ENCODE peak calls at places on chromosomes 6 and 20, in ten cellular contexts. Y is HCT116, G is gastrocnemius medialis, X is IMR-90, O is transverse colon, L is thyroid gland, B is heart left ventricle, R is H54, Z is sigmoid colon, D is tibial nerve. T is an unnamed sample.

GRCh38 chr20:57385940-57386339 is 5.3 kb upstream of the RBM38 start:
- DNase-seq in Y (no peak), G (no peak), X (no peak), O (no peak), L (no peak), B (no peak), R (no peak), Z (no peak), D (no peak), T (no peak)

GRCh38 chr6:115765966-115766365 is 294.7 kb downstream of the FRK start:
- DNase-seq in Y (no peak), G (no peak), X (no peak), O (no peak), L (no peak), B (no peak), R (no peak), Z (no peak), D (no peak), T (no peak)

GRCh38 chr6:111628117-111628866 is 22.6 kb upstream of the TRAF3IP2 start:
- DNase-seq in Y (no peak), G (no peak), X (no peak), O (no peak), L (no peak), B (no peak), R (no peak), Z (no peak), D (no peak), T (no peak)

GRCh38 chr6:168342626-168343025 is 23.0 kb upstream of the DACT2 start:
- DNase-seq in Y (no peak), G (no peak), X (no peak), O (peak), L (no peak), B (no peak), R (no peak), Z (no peak), D (no peak), T (no peak)

GRCh38 chr6:16158943-16159557 is 30.2 kb downstream of the MYLIP start:
- DNase-seq in Y (no peak), G (no peak), X (no peak), O (no peak), L (peak), B (no peak), R (no peak), Z (no peak), D (no peak), T (no peak)

GRCh38 chr6:75418233-75418632 is 75.4 kb downstream of the FILIP1 start:
- DNase-seq in Y (no peak), G (no peak), X (no peak), O (no peak), L (no peak), B (no peak), R (no peak), Z (no peak), D (no peak), T (peak)

GRCh38 chr20:33211817-33212424 is 5.2 kb upstream of the BPIFA3 start:
- DNase-seq in Y (peak), G (no peak), X (peak), O (peak), L (peak), B (no peak), R (peak), Z (no peak), D (no peak), T (peak)

GRCh38 chr6:169487579-169488205 is 214.1 kb downstream of the WDR27 start:
- DNase-seq in Y (no peak), G (no peak), X (peak), O (no peak), L (no peak), B (no peak), R (no peak), Z (no peak), D (no peak), T (no peak)

GRCh38 chr20:59395729-59396128 is 95.3 kb downstream of the EDN3 start:
- DNase-seq in Y (no peak), G (no peak), X (no peak), O (no peak), L (no peak), B (no peak), R (no peak), Z (no peak), D (no peak), T (no peak)

GRCh38 chr6:5471044-5471443 is 209.7 kb downstream of the FARS2 start:
- DNase-seq in Y (peak), G (no peak), X (peak), O (peak), L (peak), B (peak), R (peak), Z (no peak), D (peak), T (peak)

GRCh38 chr6:83518946-83519489 is 6.7 kb downstream of the PRSS35 start:
- DNase-seq in Y (no peak), G (no peak), X (peak), O (no peak), L (no peak), B (no peak), R (no peak), Z (no peak), D (no peak), T (no peak)

GRCh38 chr20:2692036-2692885 is at the start of gene EBF4:
- DNase-seq in Y (no peak), G (no peak), X (no peak), O (peak), L (peak), B (peak), R (no peak), Z (peak), D (no peak), T (peak)

GRCh38 chr6:25942561-25943147 is 12.2 kb upstream of the SLC17A2 start:
- DNase-seq in Y (peak), G (no peak), X (peak), O (no peak), L (no peak), B (no peak), R (no peak), Z (no peak), D (no peak), T (peak)

GRCh38 chr6:47655719-47656595 is 42.4 kb upstream of the ADGRF4 start:
- DNase-seq in Y (peak), G (no peak), X (no peak), O (peak), L (no peak), B (peak), R (peak), Z (no peak), D (no peak), T (peak)

GRCh38 chr6:169014681-169015080 is 239.0 kb downstream of the THBS2 start:
- DNase-seq in Y (no peak), G (no peak), X (no peak), O (no peak), L (no peak), B (no peak), R (no peak), Z (no peak), D (no peak), T (no peak)

GRCh38 chr6:105459049-105459448 is 56.2 kb upstream of the PREP start:
- DNase-seq in Y (no peak), G (no peak), X (no peak), O (no peak), L (no peak), B (no peak), R (no peak), Z (no peak), D (no peak), T (no peak)

GRCh38 chr6:113875470-113875869 is 18.3 kb downstream of the MARCKS start:
- DNase-seq in Y (no peak), G (no peak), X (peak), O (no peak), L (no peak), B (no peak), R (no peak), Z (no peak), D (no peak), T (no peak)

GRCh38 chr6:26536571-26537159 is 1.5 kb upstream of the HMGN4 start:
- DNase-seq in Y (no peak), G (no peak), X (peak), O (peak), L (peak), B (no peak), R (no peak), Z (peak), D (no peak), T (peak)

GRCh38 chr20:50112512-50113419 is at the start of gene UBE2V1:
- DNase-seq in Y (peak), G (peak), X (peak), O (peak), L (peak), B (peak), R (peak), Z (peak), D (peak), T (peak)
- TF ChIP-seq POLR2A in Y (peak), G (peak), X (peak), O (peak), L (peak), B (peak), R (peak), Z (peak), D (peak), T (peak)

DNA sequence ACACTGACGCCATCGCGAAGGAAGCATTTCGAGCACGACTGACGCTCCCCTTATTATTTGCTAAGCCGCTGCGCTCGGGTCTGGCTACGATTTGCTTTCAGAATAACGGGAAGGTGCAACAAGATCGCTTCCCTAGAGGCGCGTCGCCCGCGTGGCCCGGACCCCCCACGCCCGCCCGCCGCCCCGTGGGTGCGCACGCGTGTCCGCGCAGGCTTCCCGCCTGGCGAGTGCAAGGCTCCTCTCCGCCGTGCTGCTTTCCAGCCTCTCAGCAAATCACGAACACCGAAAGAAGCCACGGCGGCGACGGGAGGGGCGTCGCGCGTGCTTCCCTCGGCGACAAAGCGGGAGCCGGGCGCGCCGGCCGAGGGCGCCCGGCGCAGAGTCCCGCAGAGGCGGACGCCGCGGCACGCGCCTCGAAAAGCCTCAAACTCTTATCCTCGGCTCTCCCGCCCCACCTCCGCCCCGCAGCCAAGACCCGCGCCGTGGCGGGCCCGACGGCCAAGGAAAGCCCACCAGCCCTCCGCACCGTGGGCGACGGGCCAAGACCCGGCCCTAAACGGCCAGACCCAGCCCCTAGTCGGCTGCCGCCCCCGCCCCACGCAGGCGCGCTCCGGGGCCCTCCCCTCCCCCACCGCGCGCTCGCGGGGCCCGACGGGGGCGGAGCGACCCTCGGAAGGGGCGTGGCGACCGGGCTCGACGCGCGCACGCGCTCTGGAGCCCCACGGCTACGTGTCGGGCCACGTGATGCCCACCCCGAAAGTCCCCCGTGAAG is 987 bp upstream of the QKI start:
- DNase-seq in Y (peak), G (peak), X (peak), O (peak), L (peak), B (peak), R (no peak), Z (peak), D (peak), T (peak)
- TF ChIP-seq POLR2A in Y (no peak), G (peak), X (no peak), O (peak), L (peak), B (peak), R (peak), Z (no peak), D (peak), T (no peak)

GRCh38 chr20:63628246-63628975 is 1.5 kb upstream of the GMEB2 start:
- DNase-seq in Y (peak), G (no peak), X (peak), O (peak), L (peak), B (peak), R (no peak), Z (peak), D (no peak), T (peak)
- TF ChIP-seq POLR2A in Y (peak), G (no peak), X (no peak), O (peak), L (peak), B (no peak), R (peak), Z (no peak), D (no peak), T (peak)

DNA sequence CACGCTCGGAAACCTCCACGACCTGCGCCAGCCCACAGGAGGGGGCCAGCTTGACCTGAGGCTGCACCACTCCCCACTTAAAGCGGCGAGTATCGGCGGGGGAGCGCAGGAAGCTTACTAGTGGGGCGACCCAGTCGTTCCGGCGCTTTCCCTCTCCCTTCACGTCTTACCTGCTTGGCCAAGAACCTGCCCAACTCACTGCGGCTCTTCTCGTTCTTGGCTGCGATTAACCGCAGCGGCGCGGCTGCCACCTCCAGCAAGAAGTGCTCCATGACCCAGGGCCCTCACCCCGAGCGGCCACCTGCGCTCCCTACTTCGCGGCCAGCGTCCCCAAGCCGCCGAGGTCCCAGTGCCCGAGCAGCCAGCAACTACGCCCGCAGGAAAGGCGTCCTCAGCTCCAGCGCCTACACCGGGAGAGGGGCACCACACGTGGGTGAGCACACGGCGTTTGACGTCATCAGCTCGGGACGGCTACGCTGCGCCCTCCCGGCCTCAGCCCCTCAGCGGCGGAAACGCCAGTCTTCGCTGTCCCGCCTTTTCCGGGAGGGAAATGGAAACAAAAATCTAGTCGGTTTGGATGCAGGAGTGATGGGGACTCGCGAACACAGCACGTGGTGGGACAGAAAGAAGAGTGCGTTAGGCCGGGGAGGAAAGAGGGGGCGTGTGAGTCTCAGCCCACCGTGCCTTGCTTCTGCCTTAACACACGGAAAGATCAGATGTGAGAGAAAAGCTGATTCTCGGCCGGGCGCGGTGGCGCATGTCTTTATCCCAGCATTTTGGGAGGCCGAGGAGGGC is at the start of gene MDN1:
- DNase-seq in Y (peak), G (peak), X (peak), O (peak), L (peak), B (peak), R (peak), Z (peak), D (peak), T (peak)
- TF ChIP-seq POLR2A in Y (peak), G (peak), X (peak), O (peak), L (peak), B (peak), R (peak), Z (no peak), D (peak), T (peak)

GRCh38 chr6:136289579-136290405 is at the start of gene BCLAF1:
- DNase-seq in Y (peak), G (peak), X (peak), O (peak), L (peak), B (peak), R (peak), Z (peak), D (peak), T (peak)
- TF ChIP-seq POLR2A in Y (peak), G (peak), X (peak), O (peak), L (peak), B (peak), R (peak), Z (peak), D (peak), T (peak)

GRCh38 chr20:62652051-62652893 is 10.0 kb downstream of the SLCO4A1 start:
- DNase-seq in Y (peak), G (peak), X (peak), O (peak), L (peak), B (peak), R (peak), Z (peak), D (peak), T (peak)
- TF ChIP-seq POLR2A in Y (no peak), G (peak), X (peak), O (peak), L (peak), B (peak), R (peak), Z (peak), D (peak), T (no peak)

GRCh38 chr6:42845327-42845694 is 34.1 kb upstream of the RPL7L1 start:
- DNase-seq in Y (no peak), G (no peak), X (no peak), O (peak), L (no peak), B (no peak), R (no peak), Z (no peak), D (no peak), T (no peak)
- TF ChIP-seq POLR2A in Y (no peak), G (no peak), X (no peak), O (no peak), L (no peak), B (no peak), R (no peak), Z (no peak), D (no peak), T (no peak)

GRCh38 chr6:29892696-29893095 is 49.6 kb upstream of the HLA-A start:
- DNase-seq in Y (no peak), G (no peak), X (no peak), O (no peak), L (no peak), B (no peak), R (no peak), Z (no peak), D (no peak), T (no peak)

GRCh38 chr6:29887330-29887818 is 55.0 kb upstream of the HLA-A start:
- DNase-seq in Y (peak), G (no peak), X (peak), O (peak), L (peak), B (peak), R (no peak), Z (peak), D (peak), T (no peak)

GRCh38 chr6:29884261-29884660 is 56.6 kb downstream of the HLA-G start:
- DNase-seq in Y (no peak), G (no peak), X (no peak), O (no peak), L (no peak), B (no peak), R (no peak), Z (no peak), D (no peak), T (no peak)

GRCh38 chr6:29886686-29887085 is 55.6 kb upstream of the HLA-A start:
- DNase-seq in Y (no peak), G (no peak), X (no peak), O (no peak), L (no peak), B (no peak), R (no peak), Z (no peak), D (no peak), T (no peak)

DNA sequence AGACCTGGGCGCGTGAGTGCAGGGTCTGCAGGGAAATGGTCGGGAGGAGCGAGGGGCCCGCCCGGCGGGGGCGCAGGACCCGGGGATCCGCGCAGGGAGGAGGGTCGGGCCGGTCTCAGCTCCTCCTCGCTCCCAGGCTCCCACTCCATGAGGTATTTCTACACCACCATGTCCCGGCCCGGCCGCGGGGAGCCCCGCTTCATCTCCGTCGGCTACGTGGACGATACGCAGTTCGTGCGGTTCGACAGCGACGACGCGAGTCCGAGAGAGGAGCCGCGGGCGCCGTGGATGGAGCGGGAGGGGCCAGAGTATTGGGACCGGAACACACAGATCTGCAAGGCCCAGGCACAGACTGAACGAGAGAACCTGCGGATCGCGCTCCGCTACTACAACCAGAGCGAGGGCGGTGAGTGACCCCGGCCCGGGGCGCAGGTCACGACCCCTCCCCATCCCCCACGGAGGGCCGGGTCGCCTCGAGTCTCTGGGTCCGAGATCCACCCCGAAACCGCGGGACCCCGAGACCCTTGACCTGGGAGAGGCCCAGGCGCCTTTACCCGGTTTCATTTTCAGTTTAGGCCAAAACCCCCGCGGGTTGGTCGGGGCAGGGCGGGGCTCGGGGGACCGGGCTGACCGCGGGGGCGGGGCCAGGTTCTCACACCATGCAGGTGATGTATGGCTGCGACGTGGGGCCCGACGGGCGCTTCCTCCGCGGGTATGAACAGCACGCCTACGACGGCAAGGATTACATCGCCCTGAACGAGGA is 54.3 kb upstream of the HLA-A start:
- DNase-seq in Y (peak), G (peak), X (peak), O (peak), L (peak), B (peak), R (peak), Z (peak), D (peak), T (peak)
- TF ChIP-seq POLR2A in Y (peak), G (no peak), X (no peak), O (peak), L (no peak), B (no peak), R (peak), Z (no peak), D (no peak), T (no peak)

GRCh38 chr6:81768150-81768942 is 15.9 kb upstream of the TENT5A start:
- DNase-seq in Y (no peak), G (no peak), X (peak), O (no peak), L (no peak), B (no peak), R (no peak), Z (no peak), D (no peak), T (no peak)

GRCh38 chr6:81763968-81764367 is 11.5 kb upstream of the TENT5A start:
- DNase-seq in Y (no peak), G (no peak), X (no peak), O (no peak), L (no peak), B (no peak), R (no peak), Z (no peak), D (no peak), T (no peak)

GRCh38 chr6:81769834-81770233 is 17.4 kb upstream of the TENT5A start:
- DNase-seq in Y (no peak), G (no peak), X (peak), O (no peak), L (no peak), B (no peak), R (no peak), Z (no peak), D (no peak), T (no peak)

GRCh38 chr6:81767163-81768000 is 14.9 kb upstream of the TENT5A start:
- DNase-seq in Y (no peak), G (no peak), X (peak), O (peak), L (no peak), B (no peak), R (no peak), Z (no peak), D (no peak), T (no peak)

DNA sequence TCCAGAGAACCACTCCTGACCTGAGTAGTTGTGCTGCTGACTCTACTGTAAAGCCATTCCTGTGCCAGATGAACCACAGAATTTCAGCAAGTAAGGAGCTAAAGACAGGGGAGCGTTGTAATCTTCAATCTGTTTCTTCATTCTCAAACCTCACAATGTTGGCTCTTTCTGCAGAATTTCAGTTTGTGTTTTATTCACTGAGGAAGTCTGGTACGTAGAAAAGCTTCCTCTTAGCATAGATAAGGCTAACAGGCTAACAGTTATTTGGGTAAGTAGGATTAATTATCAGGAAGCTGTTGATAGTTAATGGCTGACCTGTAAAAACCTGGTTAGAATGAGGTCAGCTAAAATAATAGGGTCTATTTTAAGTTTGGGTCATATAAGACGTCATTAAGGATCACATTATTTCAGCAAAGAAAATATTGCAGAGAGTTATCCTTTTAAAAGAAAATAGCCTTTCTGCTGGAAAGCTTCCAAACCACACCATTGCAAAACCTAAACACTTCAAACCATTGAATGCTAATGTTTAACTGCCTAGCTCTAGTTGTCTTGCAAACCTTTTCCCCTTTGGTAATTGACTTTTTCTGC is 14.1 kb upstream of the TENT5A start:
- DNase-seq in Y (no peak), G (no peak), X (peak), O (no peak), L (no peak), B (no peak), R (no peak), Z (no peak), D (no peak), T (no peak)
- TF ChIP-seq POLR2A in Y (no peak), G (no peak), X (no peak), O (no peak), L (no peak), B (no peak), R (no peak), Z (no peak), D (no peak), T (no peak)

GRCh38 chr20:47365023-47365764 is 8.7 kb upstream of the ZMYND8 start:
- DNase-seq in Y (no peak), G (no peak), X (no peak), O (no peak), L (peak), B (no peak), R (no peak), Z (no peak), D (no peak), T (peak)
- TF ChIP-seq POLR2A in Y (no peak), G (no peak), X (no peak), O (no peak), L (no peak), B (no peak), R (no peak), Z (no peak), D (no peak), T (no peak)

T was measured in erythroblast.